ENCODE peak calls at places on chromosomes 12 and 14, in five cellular contexts. W, X, P, C and T are unnamed samples.

GRCh38 chr14:51236314-51236713 is 3.7 kb upstream of the TMX1 start:
- DNase-seq in W (peak; percentile 55), X (no peak), P (no peak), C (peak; percentile 55), T (no peak)

GRCh38 chr14:88388741-88389282 is 3.4 kb downstream of the SPATA7 start:
- DNase-seq in W (peak; percentile 2), X (no peak), P (no peak), C (no peak), T (no peak)

GRCh38 chr12:52055781-52056711 is 4.8 kb downstream of the NR4A1 start:
- DNase-seq in W (no peak), X (peak; percentile 55), P (no peak), C (peak; percentile 43), T (peak; percentile 35)

GRCh38 chr12:132942611-132943010 is 13.5 kb downstream of the ZNF605 start:
- DNase-seq in W (no peak), X (no peak), P (no peak), C (no peak), T (no peak)

GRCh38 chr14:60222820-60223219 is 26.2 kb upstream of the PPM1A start:
- DNase-seq in W (no peak), X (peak; percentile 47), P (no peak), C (no peak), T (no peak)

GRCh38 chr14:101008631-101009336 is 105.3 kb upstream of the RTL1 start:
- DNase-seq in W (no peak), X (peak; percentile 90), P (no peak), C (peak; percentile 9), T (no peak)

GRCh38 chr12:114701104-114701414 is 17.1 kb upstream of the TBX3 start:
- DNase-seq in W (peak; percentile 22), X (no peak), P (no peak), C (no peak), T (no peak)

GRCh38 chr12:26010293-26010821 is 51.9 kb downstream of the RASSF8 start:
- DNase-seq in W (peak; percentile 55), X (peak; percentile 66), P (no peak), C (no peak), T (no peak)

GRCh38 chr12:104333692-104334255 is 30.2 kb downstream of the EID3 start:
- DNase-seq in W (no peak), X (no peak), P (no peak), C (no peak), T (no peak)

GRCh38 chr14:22926316-22926715 is 2.9 kb downstream of the PRMT5 start:
- DNase-seq in W (peak; percentile 52), X (no peak), P (no peak), C (no peak), T (no peak)

GRCh38 chr14:95953111-95953724 is 76.6 kb downstream of the TUNAR start:
- DNase-seq in W (peak; percentile 5), X (no peak), P (no peak), C (no peak), T (no peak)

GRCh38 chr12:125228519-125229260 is 163.5 kb downstream of the AACS start:
- DNase-seq in W (no peak), X (no peak), P (no peak), C (no peak), T (no peak)

GRCh38 chr14:100108840-100109593 is 43.8 kb downstream of the EVL start:
- DNase-seq in W (peak; percentile 80), X (no peak), P (no peak), C (peak; percentile 28), T (no peak)

GRCh38 chr14:92475451-92476187 is 38.0 kb upstream of the RIN3 start:
- DNase-seq in W (peak; percentile 92), X (peak; percentile 89), P (no peak), C (peak; percentile 82), T (no peak)

GRCh38 chr12:75751769-75752471 is 240.5 kb upstream of the KRR1 start:
- DNase-seq in W (peak; percentile 48), X (peak; percentile 4), P (no peak), C (peak; percentile 42), T (no peak)

GRCh38 chr12:5535531-5535930 is 103.6 kb downstream of the NTF3 start:
- DNase-seq in W (no peak), X (no peak), P (no peak), C (no peak), T (no peak)

GRCh38 chr12:23197266-23197665 is 572.3 kb downstream of the ETNK1 start:
- DNase-seq in W (peak; percentile 48), X (peak; percentile 29), P (no peak), C (peak; percentile 31), T (no peak)

GRCh38 chr14:65411656-65412188 is 808 bp upstream of the FUT8 start:
- DNase-seq in W (peak; percentile 94), X (peak; percentile 94), P (peak; percentile 66), C (peak; percentile 92), T (peak; percentile 95)

GRCh38 chr12:123265851-123266678 is 5.6 kb downstream of the CDK2AP1 start:
- DNase-seq in W (no peak), X (no peak), P (no peak), C (no peak), T (no peak)

GRCh38 chr14:103136388-103137271 is 13.4 kb downstream of the TNFAIP2 start:
- DNase-seq in W (peak; percentile 55), X (peak; percentile 18), P (no peak), C (peak; percentile 49), T (peak; percentile 71)

GRCh38 chr14:81331229-81332026 is 68.7 kb downstream of the STON2 start:
- DNase-seq in W (no peak), X (no peak), P (no peak), C (no peak), T (no peak)

GRCh38 chr14:89842852-89843251 is 111.7 kb downstream of the EFCAB11 start:
- DNase-seq in W (no peak), X (no peak), P (no peak), C (no peak), T (no peak)

GRCh38 chr12:111444706-111445310 is 39.1 kb downstream of the SH2B3 start:
- DNase-seq in W (no peak), X (no peak), P (peak; percentile 68), C (no peak), T (peak; percentile 66)

GRCh38 chr12:13162904-13163303 is 33.6 kb upstream of the EMP1 start:
- DNase-seq in W (no peak), X (no peak), P (no peak), C (no peak), T (no peak)

GRCh38 chr14:103186894-103187586 is 63.8 kb downstream of the TNFAIP2 start:
- DNase-seq in W (no peak), X (no peak), P (no peak), C (no peak), T (no peak)

GRCh38 chr12:93482721-93483120 is 15.4 kb downstream of the MRPL42 start:
- DNase-seq in W (no peak), X (no peak), P (no peak), C (no peak), T (no peak)

GRCh38 chr12:48934312-48934706 is 9.0 kb upstream of the FKBP11 start:
- DNase-seq in W (no peak), X (no peak), P (no peak), C (no peak), T (peak; percentile 40)

GRCh38 chr12:31120392-31121008 is 46.8 kb downstream of the DDX11 start:
- DNase-seq in W (no peak), X (no peak), P (no peak), C (no peak), T (no peak)

GRCh38 chr12:89269184-89269583 is 83.1 kb downstream of the DUSP6 start:
- DNase-seq in W (no peak), X (no peak), P (no peak), C (no peak), T (no peak)

GRCh38 chr12:108332791-108333382 is 6.2 kb downstream of the CMKLR1 start:
- DNase-seq in W (no peak), X (peak; percentile 76), P (no peak), C (no peak), T (no peak)

GRCh38 chr12:63170321-63170720 is 19.3 kb upstream of the AVPR1A start:
- DNase-seq in W (no peak), X (no peak), P (no peak), C (no peak), T (no peak)

GRCh38 chr12:129257526-129257925 is 404.2 kb downstream of the GLT1D1 start:
- DNase-seq in W (no peak), X (no peak), P (no peak), C (no peak), T (no peak)

GRCh38 chr12:57360468-57360867 is 70.4 kb downstream of the R3HDM2 start:
- DNase-seq in W (no peak), X (no peak), P (no peak), C (no peak), T (no peak)

GRCh38 chr12:96242597-96242996 is 48.4 kb downstream of the ELK3 start:
- DNase-seq in W (no peak), X (no peak), P (no peak), C (no peak), T (no peak)

GRCh38 chr12:107605293-107605692 is 80.3 kb upstream of the PWP1 start:
- DNase-seq in W (no peak), X (no peak), P (no peak), C (no peak), T (no peak)

GRCh38 chr12:3770891-3771290 is 18.0 kb upstream of the CRACR2A start:
- DNase-seq in W (peak; percentile 98), X (peak; percentile 86), P (no peak), C (peak; percentile 84), T (no peak)

GRCh38 chr12:118960161-118960560 is 21.2 kb upstream of the SRRM4 start:
- DNase-seq in W (no peak), X (no peak), P (no peak), C (no peak), T (no peak)